ENCODE peak calls at places on chromosomes 6 and 20, in nine cellular contexts. B is AG09309; F is WERI-Rb-1; G is psoas muscle; N is CD4-positive, alpha-beta T cell; Q is astrocyte of the spinal cord; W is spleen; A is AG04450; L is transverse colon. E is an unnamed sample.

GRCh38 chr20:1685304-1686052 is 27.9 kb upstream of the SIRPG start:
- DNase-seq in L (no peak), F (no peak), Q (no peak), A (no peak), G (no peak), B (no peak), W (no peak), N (no peak), E (no peak)

GRCh38 chr20:1700990-1701389 is 43.4 kb upstream of the SIRPG start:
- DNase-seq in G (no peak), A (no peak), N (no peak), F (no peak), B (no peak), L (no peak), W (no peak), Q (no peak), E (no peak)

GRCh38 chr20:6051505-6051904 is 2.4 kb downstream of the LRRN4 start:
- DNase-seq in G (no peak), Q (peak), B (peak), N (no peak), W (no peak), F (no peak), L (no peak), A (peak), E (no peak)

GRCh38 chr20:41599699-41600104 is 18.5 kb downstream of the CHD6 start:
- DNase-seq in L (no peak), A (no peak), B (no peak), Q (no peak), W (no peak), F (no peak), G (no peak), N (no peak), E (no peak)

GRCh38 chr20:8913452-8913851 is 155.4 kb upstream of the PLCB4 start:
- DNase-seq in N (no peak), L (no peak), A (no peak), F (no peak), Q (no peak), W (no peak), G (no peak), B (no peak), E (no peak)

GRCh38 chr6:47360388-47360787 is 50.7 kb upstream of the TNFRSF21 start:
- DNase-seq in W (no peak), L (no peak), F (no peak), B (no peak), N (no peak), Q (no peak), A (no peak), G (no peak), E (no peak)

GRCh38 chr6:40755046-40755681 is 168.0 kb upstream of the LRFN2 start:
- DNase-seq in L (no peak), W (no peak), F (peak), G (no peak), B (peak), Q (peak), A (peak), N (no peak), E (peak)

GRCh38 chr6:124753001-124753400 is 209.2 kb upstream of the RNF217 start:
- DNase-seq in A (no peak), W (no peak), N (no peak), G (no peak), F (no peak), Q (no peak), L (no peak), B (no peak), E (no peak)

GRCh38 chr6:151179321-151179720 is 60.4 kb upstream of the AKAP12 start:
- DNase-seq in N (no peak), L (no peak), W (no peak), F (no peak), A (peak), G (no peak), Q (peak), B (peak), E (no peak)

GRCh38 chr20:25270829-25271251 is 23.0 kb downstream of the PYGB start:
- DNase-seq in L (peak), Q (no peak), N (no peak), W (peak), F (peak), A (no peak), G (peak), B (no peak), E (no peak)

GRCh38 chr20:19812056-19812455 is 54.0 kb downstream of the RIN2 start:
- DNase-seq in L (no peak), F (no peak), A (peak), W (no peak), G (no peak), Q (peak), N (no peak), B (no peak), E (no peak)

GRCh38 chr6:23890543-23891227 is 235.3 kb upstream of the NRSN1 start:
- DNase-seq in W (no peak), F (no peak), A (no peak), B (no peak), Q (no peak), N (no peak), G (no peak), L (no peak), E (no peak)

GRCh38 chr20:313948-314347 is 11.4 kb upstream of the SOX12 start:
- DNase-seq in F (no peak), N (no peak), W (no peak), G (no peak), L (no peak), A (no peak), Q (peak), B (no peak), E (no peak)

GRCh38 chr20:58510921-58511320 is 4.3 kb downstream of the APCDD1L start:
- DNase-seq in A (no peak), B (no peak), G (no peak), Q (no peak), N (no peak), F (no peak), W (no peak), L (no peak), E (no peak)

GRCh38 chr6:112773217-112773616 is 426.1 kb downstream of the RFPL4B start:
- DNase-seq in W (no peak), B (no peak), Q (no peak), L (no peak), N (no peak), F (no peak), A (no peak), G (no peak), E (no peak)

GRCh38 chr20:38175221-38176030 is 10.4 kb upstream of the TGM2 start:
- DNase-seq in N (no peak), G (no peak), F (no peak), W (peak), Q (no peak), A (no peak), B (no peak), L (no peak), E (peak)
- TF ChIP-seq CTCF in N (no peak), G (no peak), F (no peak), W (no peak), Q (no peak), A (no peak), B (no peak), L (no peak), E (no peak)

GRCh38 chr20:61073376-61073775 is 178.7 kb upstream of the CDH4 start:
- DNase-seq in G (no peak), L (no peak), Q (no peak), W (no peak), A (no peak), N (no peak), F (no peak), B (no peak), E (no peak)
- TF ChIP-seq CTCF in G (no peak), L (no peak), Q (no peak), W (no peak), A (no peak), N (no peak), F (no peak), B (no peak), E (no peak)

GRCh38 chr6:129967427-129967826 is 51.0 kb upstream of the L3MBTL3 start:
- DNase-seq in Q (no peak), W (no peak), B (no peak), G (no peak), N (no peak), L (no peak), A (no peak), F (no peak), E (no peak)
- TF ChIP-seq CTCF in Q (no peak), W (no peak), B (no peak), G (no peak), N (no peak), L (no peak), A (no peak), F (no peak), E (no peak)

DNA sequence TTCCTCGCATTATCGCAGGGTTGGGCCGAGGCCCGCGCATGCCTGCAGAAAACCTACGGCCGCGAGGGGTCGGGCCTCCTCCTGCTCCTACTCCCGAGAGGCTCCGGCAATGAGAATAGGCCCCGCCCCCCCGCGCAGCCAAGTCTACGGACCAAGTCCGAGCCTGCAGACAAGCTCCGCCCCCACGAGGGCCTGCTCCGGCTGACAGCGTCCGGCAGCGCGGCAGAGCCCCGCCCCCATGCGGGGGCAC is 3.1 kb upstream of the GPSM3 start:
- DNase-seq in W (peak), A (peak), Q (peak), B (peak), G (peak), L (peak), N (peak), F (peak), E (peak)
- TF ChIP-seq CTCF in W (peak), A (peak), Q (peak), B (peak), G (peak), L (peak), N (peak), F (peak), E (peak)

GRCh38 chr6:57190140-57190539 is 18.0 kb downstream of the BAG2 start:
- DNase-seq in W (no peak), L (no peak), N (no peak), F (no peak), A (no peak), Q (peak), G (no peak), B (no peak), E (no peak)
- TF ChIP-seq CTCF in W (no peak), L (peak), N (peak), F (peak), A (peak), Q (peak), G (peak), B (peak), E (no peak)

GRCh38 chr6:32952817-32953739 is at the start of gene HLA-DMA:
- DNase-seq in W (peak), N (peak), L (peak), F (peak), G (peak), Q (peak), A (peak), B (peak), E (peak)

GRCh38 chr6:32953775-32954174 is 878 bp upstream of the HLA-DMA start:
- DNase-seq in N (no peak), B (no peak), F (no peak), A (no peak), W (no peak), G (no peak), L (no peak), Q (no peak), E (no peak)

GRCh38 chr6:32954212-32954745 is 1.4 kb upstream of the HLA-DMA start:
- DNase-seq in A (no peak), N (no peak), F (no peak), G (no peak), B (no peak), Q (no peak), L (no peak), W (no peak), E (no peak)

GRCh38 chr6:32956176-32956575 is 3.3 kb upstream of the HLA-DMA start:
- DNase-seq in L (no peak), N (no peak), Q (no peak), A (no peak), W (no peak), F (no peak), B (no peak), G (no peak), E (no peak)

DNA sequence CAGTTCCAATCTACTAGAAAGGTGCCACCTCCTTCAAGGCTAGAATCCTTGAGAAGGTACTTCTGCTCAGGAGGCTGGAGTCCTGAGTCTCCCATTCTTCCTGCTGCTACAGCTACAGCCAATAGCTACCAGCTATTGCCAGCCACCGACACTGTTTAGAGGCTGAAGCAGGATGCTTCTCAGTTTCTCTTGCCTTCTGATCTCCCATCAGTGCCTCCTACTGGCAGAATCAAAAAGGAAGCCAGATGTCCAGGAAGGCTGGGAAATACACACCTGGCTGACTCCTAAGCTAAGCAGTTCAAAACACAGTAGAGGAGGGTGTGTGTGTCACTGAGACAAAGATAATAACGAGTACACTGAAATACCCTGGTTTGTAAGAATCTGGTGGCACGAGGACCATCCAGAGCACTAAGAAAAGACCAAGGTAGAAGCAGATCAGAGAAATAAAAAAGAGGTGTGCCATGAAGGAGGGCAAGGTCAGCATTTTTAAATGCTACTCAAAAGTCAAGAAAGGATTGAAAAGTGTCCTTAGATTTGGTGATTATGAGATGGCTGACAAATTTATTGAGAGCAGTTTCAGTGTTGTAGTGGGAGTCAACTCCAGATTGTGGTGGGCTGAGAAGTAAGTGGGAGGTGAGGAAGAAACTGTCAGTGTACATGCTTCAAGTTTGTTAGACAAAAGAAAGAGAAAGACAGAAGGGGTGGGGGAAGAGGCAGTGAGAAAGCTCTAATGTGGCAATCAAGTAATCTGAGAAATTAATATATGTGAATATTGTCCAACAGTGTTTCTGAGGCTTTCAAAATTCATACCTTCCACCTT is 2.3 kb upstream of the HLA-DMA start:
- DNase-seq in B (no peak), G (no peak), W (no peak), A (no peak), L (peak), Q (peak), N (no peak), F (peak), E (no peak)
- TF ChIP-seq CTCF in B (peak), G (peak), W (peak), A (peak), L (peak), Q (peak), N (peak), F (peak), E (peak)